ENCODE peak calls at places on chromosome 11, in four cellular contexts. X is colonic mucosa, V is vagina, Z is heart left ventricle. Y is an unnamed sample.

GRCh38 chr11:133082851-133083488 is 449.3 kb downstream of the OPCML start:
- DNase-seq in Z (peak; percentile 60), X (peak; percentile 43), V (no peak), Y (no peak)

GRCh38 chr11:67468056-67468455 is 995 bp downstream of the TMEM134 start:
- DNase-seq in V (no peak), X (peak; percentile 87), Z (no peak), Y (peak; percentile 72)

GRCh38 chr11:36254739-36255138 is 34.5 kb downstream of the COMMD9 start:
- DNase-seq in Z (no peak), X (no peak), V (no peak), Y (peak; percentile 77)

GRCh38 chr11:28107331-28107725 is 628 bp downstream of the KIF18A start:
- DNase-seq in V (no peak), X (no peak), Z (no peak), Y (peak; percentile 44)

GRCh38 chr11:128892866-128893565 is 1.9 kb downstream of the KCNJ5 start:
- DNase-seq in Z (no peak), V (no peak), X (no peak), Y (no peak)

GRCh38 chr11:18046116-18046777 is at the start of gene TPH1:
- DNase-seq in V (no peak), X (peak; percentile 45), Z (peak; percentile 52), Y (peak; percentile 16)

GRCh38 chr11:111541209-111542061 is 915 bp downstream of the LAYN start:
- DNase-seq in V (no peak), Z (peak; percentile 63), X (peak; percentile 20), Y (no peak)

GRCh38 chr11:77093987-77094840 is 8.4 kb upstream of the OMP start:
- DNase-seq in Z (peak; percentile 10), X (no peak), V (no peak), Y (no peak)

GRCh38 chr11:113989381-113989780 is 14.5 kb downstream of the HTR3A start:
- DNase-seq in Z (no peak), V (no peak), X (no peak), Y (no peak)

GRCh38 chr11:3109921-3110706 is 52.9 kb upstream of the CARS1 start:
- DNase-seq in X (no peak), Z (peak; percentile 59), V (no peak), Y (peak; percentile 35)

GRCh38 chr11:47306484-47306844 is 36.5 kb downstream of the MADD start:
- DNase-seq in V (no peak), Z (no peak), X (no peak), Y (no peak)

GRCh38 chr11:10796191-10796590 is 12.5 kb downstream of the EIF4G2 start:
- DNase-seq in V (no peak), X (no peak), Z (no peak), Y (no peak)

GRCh38 chr11:73141309-73142127 is 600 bp downstream of the FCHSD2 start:
- DNase-seq in X (peak; percentile 72), V (no peak), Z (peak; percentile 84), Y (peak; percentile 28)

GRCh38 chr11:104546486-104546885 is 351.8 kb downstream of the CASP12 start:
- DNase-seq in X (no peak), Z (no peak), V (no peak), Y (no peak)

GRCh38 chr11:47923667-47924066 is 56.7 kb upstream of the PTPRJ start:
- DNase-seq in Z (peak; percentile 55), V (no peak), X (no peak), Y (no peak)

GRCh38 chr11:9506489-9507343 is 45.9 kb downstream of the ZNF143 start:
- DNase-seq in V (no peak), Z (peak; percentile 57), X (peak; percentile 81), Y (peak; percentile 61)

GRCh38 chr11:43923327-43924111 is 18.9 kb upstream of the C11orf96 start:
- DNase-seq in V (no peak), X (no peak), Z (peak; percentile 68), Y (no peak)

GRCh38 chr11:78926633-78927347 is 352.1 kb upstream of the NARS2 start:
- DNase-seq in X (no peak), Z (no peak), V (no peak), Y (no peak)

GRCh38 chr11:75851203-75851602 is 36.2 kb downstream of the UVRAG start:
- DNase-seq in X (no peak), Z (no peak), V (no peak), Y (no peak)

GRCh38 chr11:78313181-78313788 is 104.3 kb downstream of the GAB2 start:
- DNase-seq in V (no peak), Z (peak; percentile 53), X (peak; percentile 65), Y (peak; percentile 64)

GRCh38 chr11:130040281-130040940 is 29.3 kb upstream of the APLP2 start:
- DNase-seq in V (no peak), X (no peak), Z (no peak), Y (no peak)

GRCh38 chr11:47152953-47153950 is 23.4 kb downstream of the ARFGAP2 start:
- DNase-seq in V (no peak), Z (peak; percentile 78), X (peak; percentile 88), Y (peak; percentile 21)

GRCh38 chr11:61814958-61815789 is 1.6 kb downstream of the FADS1 start:
- DNase-seq in Z (peak; percentile 99), V (no peak), X (peak; percentile 91), Y (no peak)

GRCh38 chr11:110565344-110565684 is 135.6 kb downstream of the FDX1 start:
- DNase-seq in V (no peak), X (no peak), Z (no peak), Y (no peak)

GRCh38 chr11:1304376-1304775 is 5.1 kb downstream of the TOLLIP start:
- DNase-seq in X (peak; percentile 67), Z (no peak), V (no peak), Y (no peak)
- H3K4me1 ChIP-seq in X (peaks cover 39% of the 10 kb centered on the region), Z (peaks cover 53% of the 10 kb centered on the region), V (peaks cover 94% of the 10 kb centered on the region), Y (peaks cover 22% of the 10 kb centered on the region)

GRCh38 chr11:119713361-119714040 is 15.5 kb downstream of the NECTIN1 start:
- DNase-seq in X (no peak), Z (no peak), V (no peak), Y (no peak)

GRCh38 chr11:119712006-119712405 is 17.0 kb downstream of the NECTIN1 start:
- DNase-seq in X (no peak), Z (no peak), V (no peak), Y (no peak)

GRCh38 chr11:119712459-119713360 is 16.3 kb downstream of the NECTIN1 start:
- DNase-seq in X (no peak), Z (no peak), V (no peak), Y (no peak)

GRCh38 chr11:119714590-119714989 is 14.4 kb downstream of the NECTIN1 start:
- DNase-seq in Z (no peak), V (no peak), X (no peak), Y (no peak)

DNA sequence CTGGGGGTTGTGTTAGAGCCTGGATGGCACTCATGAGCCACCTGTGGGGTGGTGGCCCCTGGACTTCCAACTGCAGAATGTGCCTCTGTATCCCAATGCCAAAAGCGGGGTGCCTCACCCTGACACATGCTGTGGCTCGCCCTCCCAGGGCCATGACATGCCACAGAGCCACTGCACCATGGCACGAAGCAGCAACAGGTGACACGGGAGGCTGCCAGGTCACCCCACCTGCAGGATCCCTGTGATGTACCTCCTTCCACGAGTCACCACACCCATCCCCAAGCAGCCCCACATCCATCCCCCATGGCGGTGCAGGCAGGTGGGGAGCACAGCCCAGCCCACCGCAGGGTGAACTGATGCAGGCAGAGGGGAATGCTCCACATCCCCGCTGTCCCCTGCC is 14.8 kb downstream of the NECTIN1 start:
- DNase-seq in V (no peak), X (no peak), Z (no peak), Y (no peak)
- H3K27me3 ChIP-seq in V (no peaks in the 10 kb centered on the region), X (no peaks in the 10 kb centered on the region), Z (no peaks in the 10 kb centered on the region), Y (no peaks in the 10 kb centered on the region)

GRCh38 chr11:38416141-38416540 is 1818.1 kb upstream of the RAG2 start:
- DNase-seq in X (no peak), Z (no peak), V (no peak), Y (no peak)

GRCh38 chr11:38411149-38411548 is 1813.1 kb upstream of the RAG2 start:
- DNase-seq in Z (no peak), X (no peak), V (no peak), Y (no peak)
- TF ChIP-seq CTCF in Z (no peak), X (no peak), V (no peak), Y (no peak)

GRCh38 chr11:122104381-122104780 is 11.6 kb downstream of the BLID start:
- DNase-seq in X (no peak), V (no peak), Z (no peak), Y (no peak)

GRCh38 chr11:122102426-122102825 is 13.6 kb downstream of the BLID start:
- DNase-seq in X (no peak), Z (no peak), V (no peak), Y (no peak)

GRCh38 chr11:122105009-122105828 is 10.8 kb downstream of the BLID start:
- DNase-seq in Z (no peak), X (no peak), V (no peak), Y (no peak)

GRCh38 chr11:122101625-122102291 is 14.3 kb downstream of the BLID start:
- DNase-seq in V (no peak), Z (peak; percentile 66), X (peak; percentile 28), Y (peak; percentile 78)

DNA sequence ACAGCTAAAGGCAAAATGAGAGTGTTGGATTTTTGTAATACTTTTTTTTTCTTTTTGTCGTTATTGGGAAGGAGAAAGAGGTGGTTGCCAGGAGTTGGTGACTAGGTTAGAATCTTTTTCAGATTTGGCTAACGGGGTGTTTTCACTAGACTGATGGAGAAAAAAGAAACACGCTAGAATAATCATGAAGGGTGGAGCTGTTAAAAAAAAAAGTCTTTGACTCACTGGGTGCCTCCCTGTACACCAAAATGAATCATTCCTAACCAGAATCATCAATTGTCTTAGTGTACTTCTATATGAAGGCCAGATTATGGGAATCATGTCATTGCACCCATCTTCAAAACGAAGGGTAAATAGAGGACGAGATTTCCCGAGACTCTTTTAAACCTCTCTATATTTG is 12.6 kb downstream of the BLID start:
- DNase-seq in V (no peak), Z (no peak), X (no peak), Y (no peak)
- H3K4me1 ChIP-seq in V (peaks cover 11% of the 10 kb centered on the region), Z (peaks cover 25% of the 10 kb centered on the region), X (no peaks in the 10 kb centered on the region), Y (peaks cover 30% of the 10 kb centered on the region)

GRCh38 chr11:1782831-1783724 is 19.4 kb upstream of the CTSD start:
- DNase-seq in V (no peak), Z (no peak), X (no peak), Y (no peak)

GRCh38 chr11:1783725-1784529 is 20.2 kb upstream of the CTSD start:
- DNase-seq in V (no peak), Z (no peak), X (no peak), Y (no peak)

GRCh38 chr11:1785749-1786261 is 22.1 kb upstream of the CTSD start:
- DNase-seq in Z (no peak), V (no peak), X (no peak), Y (no peak)

GRCh38 chr11:1786466-1786865 is 22.7 kb upstream of the CTSD start:
- DNase-seq in Z (no peak), X (no peak), V (no peak), Y (no peak)

DNA sequence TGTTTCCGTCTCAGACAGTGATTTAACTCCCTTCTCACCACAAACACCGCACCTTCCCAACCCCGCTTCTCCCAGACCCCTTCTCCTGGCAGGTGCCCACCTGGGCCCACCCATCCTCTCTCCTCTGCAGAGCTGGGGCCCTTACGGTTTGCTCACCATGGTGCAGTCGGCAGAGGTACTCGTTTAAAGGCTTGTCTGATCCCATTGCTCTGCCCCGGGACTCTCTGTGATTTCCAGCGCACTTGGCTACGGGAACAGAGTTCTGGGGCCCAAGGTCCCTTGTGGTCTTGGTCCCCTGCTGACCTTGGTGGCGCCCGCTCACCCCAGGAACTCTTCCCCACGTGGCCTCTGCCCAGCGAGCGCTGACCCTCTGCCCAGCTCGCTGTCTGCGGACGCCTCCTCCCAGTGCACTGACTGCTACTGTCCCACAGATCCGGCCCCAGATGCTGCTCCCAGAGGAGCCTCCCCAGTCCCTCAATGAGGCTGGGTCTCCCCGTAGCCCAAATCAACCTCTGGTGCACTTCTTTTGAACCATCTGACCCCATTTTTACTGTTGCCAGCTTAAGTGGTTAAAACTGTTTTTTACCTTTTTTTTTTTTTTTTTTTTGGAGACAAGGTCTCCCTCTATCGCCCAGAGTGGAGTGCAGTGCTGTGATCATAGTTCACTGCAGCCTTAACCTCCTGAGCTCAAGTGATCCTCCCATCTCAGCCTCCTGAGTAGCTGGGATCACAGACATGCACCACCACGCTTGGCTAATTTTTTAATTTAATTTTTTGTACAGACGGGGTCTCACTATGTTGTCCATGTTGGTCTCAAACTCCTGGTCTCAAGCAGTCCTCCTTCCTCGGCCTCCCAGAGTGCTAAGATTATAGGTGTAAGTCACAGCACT is 21.3 kb upstream of the CTSD start:
- DNase-seq in X (no peak), Z (no peak), V (no peak), Y (no peak)
- H3K27me3 ChIP-seq in X (no peaks in the 10 kb centered on the region), Z (no peaks in the 10 kb centered on the region), V (no peaks in the 10 kb centered on the region), Y (peaks cover 6% of the 10 kb centered on the region)